ENCODE peak calls at places on chromosomes 4 and X, in six cellular contexts. A is BJ, N is bronchial epithelial cell, F is HCT116, K is AG04449, G is fibroblast of pulmonary artery. U is an unnamed sample.

GRCh38 chrX:46573896-46574336 is 351 bp downstream of the CHST7 start:
- DNase-seq in N (peak), G (peak), F (no peak), K (no peak), A (no peak), U (peak)

GRCh38 chr4:97238956-97239698 is 904.1 kb downstream of the STPG2 start:
- DNase-seq in A (no peak), F (no peak), N (no peak), G (no peak), K (no peak), U (no peak)

GRCh38 chr4:147596377-147596776 is 20.8 kb upstream of the TMEM184C start:
- DNase-seq in A (no peak), F (peak), N (peak), G (no peak), K (no peak), U (no peak)

GRCh38 chr4:89363786-89364185 is 56.2 kb upstream of the GPRIN3 start:
- DNase-seq in K (no peak), G (no peak), F (no peak), A (no peak), N (no peak), U (no peak)

GRCh38 chr4:168631241-168632151 is 134.6 kb downstream of the PALLD start:
- DNase-seq in K (no peak), F (no peak), A (no peak), G (peak), N (peak), U (peak)

GRCh38 chr4:2256781-2257191 is 5.1 kb downstream of the MXD4 start:
- DNase-seq in K (no peak), F (no peak), A (no peak), G (peak), N (no peak), U (peak)

GRCh38 chr4:123554263-123554662 is 157.7 kb downstream of the SPRY1 start:
- DNase-seq in K (no peak), A (no peak), G (no peak), N (no peak), F (no peak), U (peak)

GRCh38 chrX:115642895-115643530 is 82.0 kb downstream of the PLS3 start:
- DNase-seq in K (no peak), A (peak), N (peak), F (peak), G (peak), U (peak)

GRCh38 chrX:3295731-3296130 is 50.7 kb downstream of the MXRA5 start:
- DNase-seq in K (no peak), F (peak), A (no peak), G (no peak), N (peak), U (peak)

GRCh38 chrX:25012433-25012735 is 3.4 kb downstream of the ARX start:
- DNase-seq in F (no peak), G (no peak), A (no peak), K (no peak), N (no peak), U (no peak)

GRCh38 chrX:113384628-113385027 is 544.0 kb upstream of the AMOT start:
- DNase-seq in N (peak), A (peak), G (peak), K (peak), F (no peak), U (peak)

GRCh38 chr4:77465271-77465670 is 140.3 kb upstream of the CXCL13 start:
- DNase-seq in F (no peak), G (peak), A (no peak), N (peak), K (no peak), U (peak)

GRCh38 chr4:110654254-110654635 is 31.4 kb upstream of the PITX2 start:
- DNase-seq in K (peak), F (no peak), N (no peak), G (no peak), A (no peak), U (peak)

GRCh38 chr4:187256897-187257296 is 533.2 kb upstream of the FAT1 start:
- DNase-seq in A (no peak), N (no peak), F (no peak), G (no peak), K (no peak), U (no peak)

GRCh38 chrX:109760241-109760921 is 27.3 kb upstream of the ACSL4 start:
- DNase-seq in K (no peak), N (no peak), F (no peak), A (no peak), G (no peak), U (no peak)

GRCh38 chrX:111041018-111041462 is 55.0 kb upstream of the PAK3 start:
- DNase-seq in K (peak), A (peak), G (peak), F (no peak), N (peak), U (peak)

GRCh38 chrX:2463973-2464676 is 36.7 kb downstream of the DHRSX start:
- DNase-seq in A (no peak), G (no peak), N (no peak), K (no peak), F (peak), U (no peak)

GRCh38 chr4:63302078-63302477 is 1107.2 kb downstream of the TECRL start:
- DNase-seq in G (no peak), K (no peak), F (no peak), N (no peak), A (no peak), U (no peak)

GRCh38 chr4:182144621-182145359 is 98.4 kb upstream of the TENM3 start:
- DNase-seq in K (no peak), G (peak), F (no peak), N (no peak), A (no peak), U (no peak)

GRCh38 chrX:111823068-111823467 is 52.9 kb upstream of the TRPC5OS start:
- DNase-seq in A (no peak), K (no peak), N (peak), G (no peak), F (no peak), U (peak)

GRCh38 chr4:30269850-30270249 is 450.3 kb upstream of the PCDH7 start:
- DNase-seq in K (no peak), A (no peak), G (peak), N (peak), F (peak), U (peak)

GRCh38 chr4:54233128-54233696 is 4.1 kb downstream of the PDGFRA start:
- DNase-seq in A (no peak), N (peak), K (no peak), G (peak), F (peak), U (peak)
- H3K4me3 ChIP-seq in A (peak), N (peak), K (peak), G (peak), F (peak), U (peak)

DNA sequence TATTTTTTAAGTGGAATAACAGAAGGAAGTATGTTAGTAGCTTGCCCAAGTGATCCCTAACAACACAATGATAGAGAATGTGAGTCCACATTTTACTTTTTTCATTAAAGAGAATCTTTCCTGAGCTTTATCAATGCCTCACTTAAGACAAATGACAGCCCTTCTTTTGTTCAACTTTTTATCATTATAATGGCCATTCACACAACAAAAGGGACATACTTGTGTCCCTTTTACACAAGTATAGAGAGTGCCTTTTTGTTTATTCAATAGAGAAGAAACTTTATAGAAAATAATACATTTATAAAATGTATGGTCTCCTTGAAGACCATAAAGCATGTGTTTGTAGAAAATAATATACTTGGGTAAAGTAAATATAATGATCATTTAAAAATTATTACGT is 96.3 kb downstream of the PDE5A start:
- DNase-seq in G (no peak), A (no peak), N (no peak), K (no peak), F (no peak), U (no peak)
- TF ChIP-seq CTCF in G (no peak), A (no peak), N (no peak), K (no peak), F (no peak), U (no peak)

DNA sequence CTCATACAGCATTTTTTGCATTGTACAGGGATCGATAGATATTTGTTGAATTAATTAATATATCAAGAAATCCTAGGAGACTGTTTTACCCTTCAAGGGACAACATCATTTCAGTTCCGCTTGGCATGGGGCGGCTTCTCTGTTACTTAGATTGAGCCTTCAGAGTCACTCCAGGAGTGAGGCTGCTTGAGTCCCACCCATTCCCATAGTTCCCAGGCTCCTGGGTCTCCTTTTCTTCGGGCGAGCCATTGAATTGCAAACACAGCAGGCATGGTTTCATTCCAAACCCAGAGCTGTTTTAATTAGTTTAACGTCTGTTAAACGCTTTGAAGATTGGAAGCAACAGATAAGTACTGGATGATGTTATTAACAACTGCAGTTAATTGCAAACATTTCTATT is 590 bp upstream of the EDA start:
- DNase-seq in F (no peak), G (no peak), A (no peak), K (no peak), N (no peak), U (no peak)
- H3K4me3 ChIP-seq in F (peak), G (peak), A (no peak), K (no peak), N (no peak), U (no peak)

DNA sequence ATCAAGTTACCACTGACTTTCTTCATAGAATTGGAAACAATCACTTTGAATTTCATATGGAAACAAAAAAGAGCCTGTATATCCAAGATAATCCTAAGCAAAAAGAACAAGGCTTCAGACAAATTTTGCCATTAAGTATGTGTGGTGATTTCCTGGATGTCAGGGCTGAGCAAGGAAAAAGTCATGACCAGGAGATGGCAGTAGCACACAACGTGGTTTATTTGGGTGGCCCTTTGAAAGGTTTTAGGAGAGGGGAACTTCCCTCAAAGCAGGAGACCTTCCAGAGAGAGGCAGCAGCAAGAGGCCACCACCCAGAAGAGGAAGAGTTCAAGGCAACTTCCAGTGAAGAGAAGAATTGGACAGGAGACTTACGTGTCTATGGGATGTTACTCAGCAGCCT is 18.1 kb upstream of the ZXDB start:
- DNase-seq in K (no peak), G (peak), F (no peak), N (no peak), A (no peak), U (peak)
- TF ChIP-seq CTCF in K (peak), G (peak), F (peak), N (peak), A (peak), U (peak)